ENCODE peak calls at places on chromosome X, in nine cellular contexts. L, N, F, K, P, T, S, I and Z are unnamed samples.

GRCh38 chrX:96791559-96791958 is 92.1 kb upstream of the RPA4 start:
- DNase-seq in I (peak; percentile 16), L (peak; percentile 17), P (no peak), K (no peak), F (no peak), T (no peak), N (peak; percentile 58), S (no peak), Z (peak; percentile 13)

GRCh38 chrX:77275392-77275791 is 171.8 kb upstream of the FGF16 start:
- DNase-seq in T (no peak), F (no peak), L (no peak), K (no peak), P (no peak), I (no peak), N (no peak), S (no peak), Z (no peak)

GRCh38 chrX:4253092-4253491 is 539.6 kb upstream of the PRKX start:
- DNase-seq in L (no peak), K (no peak), S (no peak), F (no peak), I (no peak), T (no peak), P (no peak), N (no peak), Z (no peak)

GRCh38 chrX:149871940-149872339 is 9.0 kb upstream of the MAGEA8 start:
- DNase-seq in I (no peak), K (peak; percentile 51), N (peak; percentile 4), S (no peak), F (no peak), T (peak; percentile 15), P (peak; percentile 70), L (peak; percentile 56), Z (no peak)

GRCh38 chrX:133923548-133923947 is 61.8 kb downstream of the GPC3 start:
- DNase-seq in F (no peak), S (no peak), T (no peak), P (no peak), I (no peak), K (no peak), L (no peak), N (no peak), Z (no peak)

GRCh38 chrX:77174680-77175336 is 272.4 kb upstream of the FGF16 start:
- DNase-seq in F (no peak), I (no peak), L (no peak), T (no peak), N (peak; percentile 11), K (no peak), P (peak; percentile 44), S (no peak), Z (no peak)

GRCh38 chrX:109485470-109486340 is 3.8 kb upstream of the GUCY2F start:
- DNase-seq in L (peak; percentile 76), F (peak; percentile 64), I (peak; percentile 66), P (peak; percentile 71), S (peak; percentile 22), K (peak; percentile 46), T (peak; percentile 2), N (peak; percentile 77), Z (peak; percentile 42)

GRCh38 chrX:130060122-130061069 is 49.9 kb downstream of the ELF4 start:
- DNase-seq in K (peak; percentile 80), I (peak; percentile 37), T (peak; percentile 68), P (peak; percentile 86), S (peak; percentile 47), L (peak; percentile 67), N (peak; percentile 59), F (peak; percentile 80), Z (peak; percentile 41)

GRCh38 chrX:154486052-154486395 is 391 bp downstream of the UBL4A start:
- DNase-seq in K (no peak), I (no peak), L (peak; percentile 13), T (no peak), N (no peak), P (no peak), F (no peak), S (no peak), Z (no peak)

GRCh38 chrX:39709364-39709763 is 388.4 kb downstream of the BCOR start:
- DNase-seq in I (no peak), S (no peak), L (no peak), K (no peak), P (no peak), F (no peak), T (no peak), N (no peak), Z (no peak)

GRCh38 chrX:42143866-42144592 is 220.7 kb upstream of the CASK start:
- DNase-seq in T (no peak), I (no peak), P (peak; percentile 1), L (no peak), N (peak; percentile 1), F (no peak), S (no peak), K (no peak), Z (no peak)

GRCh38 chrX:39477438-39478120 is 620.2 kb downstream of the BCOR start:
- DNase-seq in L (no peak), T (no peak), N (peak; percentile 39), I (no peak), S (no peak), F (no peak), P (peak; percentile 37), K (no peak), Z (no peak)

GRCh38 chrX:17443546-17443945 is 68.5 kb downstream of the NHS start:
- DNase-seq in K (no peak), I (no peak), L (no peak), N (no peak), T (no peak), P (no peak), F (no peak), S (no peak), Z (no peak)